ENCODE peak calls at places on chromosome 4, in nine cellular contexts. S is heart left ventricle; Z is lung; X is CD4-positive, alpha-beta memory T cell; K is ascending aorta; J is tibial nerve; W is colonic mucosa; O is H9; P is IMR-90. Y is an unnamed sample.

GRCh38 chr4:2290974-2291704 is 29.2 kb upstream of the MXD4 start:
- DNase-seq in S (peak; percentile 70), Z (no peak), X (peak; percentile 81), K (no peak), J (no peak), W (no peak), O (no peak), P (no peak), Y (no peak)

GRCh38 chr4:28686618-28687017 is 1826.0 kb downstream of the STIM2 start:
- DNase-seq in S (no peak), Z (no peak), X (no peak), K (no peak), J (no peak), W (peak; percentile 16), O (peak; percentile 78), P (peak; percentile 38), Y (no peak)

GRCh38 chr4:169100656-169101055 is 90.6 kb upstream of the CBR4 start:
- DNase-seq in S (no peak), Z (no peak), X (no peak), K (no peak), J (no peak), W (no peak), O (no peak), P (no peak), Y (no peak)

GRCh38 chr4:176274441-176274840 is 5.4 kb upstream of the ASB5 start:
- DNase-seq in S (no peak), Z (no peak), X (no peak), K (no peak), J (no peak), W (no peak), O (no peak), P (no peak), Y (no peak)

GRCh38 chr4:120838784-120839183 is 83.7 kb downstream of the PRDM5 start:
- DNase-seq in S (no peak), Z (no peak), X (no peak), K (no peak), J (no peak), W (no peak), O (no peak), P (no peak), Y (no peak)

GRCh38 chr4:185836268-185837084 is 24.5 kb upstream of the SORBS2 start:
- DNase-seq in S (no peak), Z (no peak), X (no peak), K (no peak), J (no peak), W (no peak), O (no peak), P (no peak), Y (no peak)

GRCh38 chr4:123037809-123038208 is 115.4 kb upstream of the NUDT6 start:
- DNase-seq in S (no peak), Z (no peak), X (no peak), K (no peak), J (no peak), W (no peak), O (no peak), P (peak; percentile 54), Y (no peak)

GRCh38 chr4:102344520-102344954 is 745 bp downstream of the SLC39A8 start:
- DNase-seq in S (peak; percentile 82), Z (peak; percentile 76), X (no peak), K (no peak), J (peak; percentile 8), W (no peak), O (peak; percentile 61), P (no peak), Y (peak; percentile 61)

GRCh38 chr4:105555409-105555808 is 3.0 kb downstream of the ARHGEF38 start:
- DNase-seq in S (no peak), Z (no peak), X (no peak), K (no peak), J (no peak), W (no peak), O (peak; percentile 79), P (no peak), Y (no peak)

GRCh38 chr4:71857713-71858451 is 74.0 kb upstream of the GC start:
- DNase-seq in S (no peak), Z (peak; percentile 31), X (no peak), K (no peak), J (no peak), W (no peak), O (peak; percentile 73), P (no peak), Y (no peak)

GRCh38 chr4:173039617-173040176 is 128.9 kb upstream of the GALNT7 start:
- DNase-seq in S (no peak), Z (no peak), X (no peak), K (no peak), J (no peak), W (no peak), O (no peak), P (no peak), Y (no peak)

GRCh38 chr4:57639566-57640328 is 529.6 kb upstream of the IGFBP7 start:
- DNase-seq in S (no peak), Z (no peak), X (no peak), K (no peak), J (no peak), W (peak; percentile 27), O (peak; percentile 29), P (no peak), Y (no peak)

GRCh38 chr4:140955528-140956094 is 177.7 kb downstream of the RNF150 start:
- DNase-seq in S (no peak), Z (no peak), X (no peak), K (no peak), J (no peak), W (no peak), O (no peak), P (peak; percentile 43), Y (no peak)

GRCh38 chr4:140947507-140947906 is 185.8 kb downstream of the RNF150 start:
- DNase-seq in S (no peak), Z (no peak), X (no peak), K (no peak), J (no peak), W (no peak), O (no peak), P (no peak), Y (no peak)

DNA sequence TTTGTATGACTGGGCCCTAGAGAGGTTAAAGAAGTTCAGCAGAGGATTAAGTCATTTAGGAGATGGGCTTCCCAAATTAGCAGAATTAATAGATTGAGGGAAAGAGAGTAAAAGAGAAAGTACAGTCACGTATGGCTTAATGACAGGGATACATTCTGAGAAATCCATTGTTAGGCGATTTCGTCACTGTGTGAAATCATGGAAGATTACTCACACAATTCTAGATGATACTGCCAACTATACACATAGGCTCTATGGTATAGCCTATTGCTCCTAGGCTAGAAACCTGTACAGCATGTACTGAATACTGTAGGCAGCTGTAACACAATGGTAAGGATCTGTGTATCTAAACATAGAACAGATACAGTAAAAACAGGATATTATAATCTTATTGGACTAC is 180.6 kb downstream of the RNF150 start:
- DNase-seq in S (no peak), Z (no peak), X (no peak), K (no peak), J (no peak), W (no peak), O (no peak), P (peak; percentile 71), Y (no peak)
- H3K27ac ChIP-seq in S (no peak overlapping the region), Z (no peak overlapping the region), X (no peak overlapping the region), K (no peak overlapping the region), J (no peak overlapping the region), W (no peak overlapping the region), O (no peak overlapping the region), P (no peak overlapping the region), Y (no peak overlapping the region)

GRCh38 chr4:54092800-54093608 is 7.0 kb upstream of the GSX2 start:
- DNase-seq in S (no peak), Z (no peak), X (no peak), K (no peak), J (no peak), W (no peak), O (peak; percentile 34), P (no peak), Y (no peak)

GRCh38 chr4:54090804-54091623 is 8.9 kb upstream of the GSX2 start:
- DNase-seq in S (peak; percentile 66), Z (no peak), X (no peak), K (no peak), J (no peak), W (peak; percentile 42), O (peak; percentile 30), P (peak; percentile 33), Y (no peak)

GRCh38 chr4:54092405-54092759 is 7.6 kb upstream of the GSX2 start:
- DNase-seq in S (no peak), Z (no peak), X (no peak), K (no peak), J (no peak), W (no peak), O (no peak), P (no peak), Y (no peak)

GRCh38 chr4:54090404-54090803 is 9.6 kb upstream of the GSX2 start:
- DNase-seq in S (no peak), Z (no peak), X (no peak), K (no peak), J (no peak), W (no peak), O (no peak), P (no peak), Y (no peak)

DNA sequence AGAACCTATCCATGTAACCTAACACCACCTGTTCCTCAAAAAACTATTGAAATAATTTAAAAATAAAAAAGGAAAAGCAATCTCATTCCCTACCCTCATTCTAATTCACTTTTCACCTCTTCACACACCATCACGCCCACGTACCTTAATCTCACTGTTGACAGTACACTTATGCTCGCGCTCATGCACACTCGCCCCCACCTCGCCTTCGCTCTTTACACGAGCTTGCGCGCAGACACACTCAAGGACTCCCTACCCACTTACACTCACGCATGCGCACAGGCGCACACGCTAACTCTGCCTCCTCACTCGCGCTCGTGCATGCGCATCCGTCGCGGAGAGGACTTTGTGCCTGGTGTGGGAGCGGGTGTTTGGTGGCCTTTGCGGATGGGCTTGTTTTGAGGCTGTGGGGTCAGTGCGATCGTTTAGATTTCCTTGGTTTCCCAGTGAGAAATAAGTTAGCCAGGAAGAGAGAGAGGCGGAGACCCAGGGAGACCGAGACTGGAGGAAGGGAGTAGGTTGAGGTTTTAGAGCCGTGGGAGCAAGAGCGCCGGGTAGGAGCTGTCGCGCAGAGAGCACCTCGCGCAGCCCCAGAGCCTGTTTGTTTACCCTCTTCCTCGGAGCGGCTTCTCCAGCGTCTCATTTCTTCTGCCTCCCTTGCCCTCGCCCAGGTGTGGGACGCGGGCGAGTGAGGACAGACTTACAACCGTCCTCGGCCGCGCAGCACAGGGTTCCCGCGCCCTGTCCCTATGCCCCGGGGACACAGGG is 8.1 kb upstream of the GSX2 start:
- DNase-seq in S (peak; percentile 89), Z (peak; percentile 76), X (peak; percentile 83), K (no peak), J (peak; percentile 59), W (peak; percentile 83), O (peak; percentile 36), P (peak; percentile 70), Y (peak; percentile 83)
- H3K27me3 ChIP-seq in S (peaks cover 61% of the 10 kb centered on the region), Z (peaks cover 10% of the 10 kb centered on the region), X (peaks cover 46% of the 10 kb centered on the region), K (no peaks in the 10 kb centered on the region), J (peaks cover 53% of the 10 kb centered on the region), W (peaks cover 51% of the 10 kb centered on the region), O (peaks cover 64% of the 10 kb centered on the region), P (peaks cover 7% of the 10 kb centered on the region), Y (peaks cover 3% of the 10 kb centered on the region)

GRCh38 chr4:40621229-40621591 is 8.5 kb downstream of the RBM47 start:
- DNase-seq in S (no peak), Z (no peak), X (no peak), K (no peak), J (no peak), W (no peak), O (no peak), P (no peak), Y (no peak)
- H3K27ac ChIP-seq in S (no peak overlapping the region), Z (peak overlapping the region; percentile 59), X (no peak overlapping the region), K (no peak overlapping the region), J (no peak overlapping the region), W (no peak overlapping the region), O (no peak overlapping the region), P (no peak overlapping the region), Y (no peak overlapping the region)

GRCh38 chr4:158810487-158811215 is 41.8 kb downstream of the FNIP2 start:
- DNase-seq in S (peak; percentile 62), Z (peak; percentile 41), X (no peak), K (peak; percentile 73), J (peak; percentile 53), W (peak; percentile 72), O (no peak), P (peak; percentile 98), Y (peak; percentile 87)
- H3K27me3 ChIP-seq in S (no peaks in the 10 kb centered on the region), Z (no peaks in the 10 kb centered on the region), X (no peaks in the 10 kb centered on the region), K (no peaks in the 10 kb centered on the region), J (no peaks in the 10 kb centered on the region), W (no peaks in the 10 kb centered on the region), O (no peaks in the 10 kb centered on the region), P (no peaks in the 10 kb centered on the region), Y (no peaks in the 10 kb centered on the region)

Y was measured in right atrium auricular region.